ENCODE peak calls at places on chromosomes 5 and 9, in ten cellular contexts. B is heart left ventricle; Y is psoas muscle; E is coronary artery; D is CD4-positive, alpha-beta T cell; F is choroid plexus epithelial cell; S is tibial nerve; O is progenitor cell of endocrine pancreas; M is nephron progenitor cell; H is ovary. U is an unnamed sample.

GRCh38 chr9:134490446-134490845 is 151.2 kb upstream of the COL5A1 start:
- DNase-seq in E (no peak), O (no peak), M (no peak), S (no peak), H (no peak), Y (no peak), D (no peak), B (no peak), F (no peak), U (no peak)

GRCh38 chr5:154076240-154076922 is 37.6 kb downstream of the MFAP3 start:
- DNase-seq in B (no peak), S (no peak), E (no peak), F (no peak), O (no peak), M (no peak), D (no peak), Y (no peak), H (no peak), U (no peak)

GRCh38 chr5:93886917-93887361 is 145.5 kb upstream of the POU5F2 start:
- DNase-seq in F (peak), H (no peak), E (no peak), D (no peak), B (no peak), O (no peak), S (no peak), M (peak), Y (no peak), U (no peak)

GRCh38 chr5:137182576-137182975 is 316.6 kb downstream of the SPOCK1 start:
- DNase-seq in B (no peak), E (no peak), M (no peak), Y (no peak), O (no peak), F (no peak), D (no peak), S (no peak), H (no peak), U (no peak)

GRCh38 chr5:89282832-89283510 is 400.0 kb upstream of the MEF2C start:
- DNase-seq in S (no peak), B (no peak), Y (no peak), M (no peak), E (no peak), D (no peak), H (no peak), O (no peak), F (peak), U (peak)

GRCh38 chr9:78031826-78032598 is 401 bp upstream of the GNAQ start:
- DNase-seq in F (peak), O (peak), D (peak), E (peak), S (peak), B (peak), Y (peak), H (peak), M (peak), U (peak)

GRCh38 chr5:142713151-142713706 is 27.3 kb upstream of the FGF1 start:
- DNase-seq in H (peak), B (peak), F (peak), E (peak), M (peak), O (peak), D (peak), S (peak), Y (peak), U (peak)

GRCh38 chr5:176817864-176818377 is 7.6 kb downstream of the UNC5A start:
- DNase-seq in D (no peak), S (no peak), B (no peak), Y (no peak), F (peak), M (peak), O (no peak), H (no peak), E (no peak), U (no peak)

GRCh38 chr5:42543774-42544173 is 120.5 kb downstream of the GHR start:
- DNase-seq in S (no peak), H (no peak), F (no peak), D (no peak), O (no peak), E (no peak), Y (no peak), M (no peak), B (no peak), U (no peak)

GRCh38 chr9:34998266-34998665 is 8.7 kb downstream of the DNAJB5 start:
- DNase-seq in H (no peak), O (no peak), E (no peak), D (no peak), M (no peak), Y (no peak), B (no peak), S (no peak), F (no peak), U (no peak)

GRCh38 chr5:177473461-177473991 is at the start of gene DBN1:
- DNase-seq in D (no peak), S (no peak), F (peak), M (peak), B (peak), O (peak), H (peak), Y (peak), E (no peak), U (no peak)

GRCh38 chr9:114259800-114260523 is 62.9 kb upstream of the ORM1 start:
- DNase-seq in B (no peak), H (no peak), M (no peak), F (no peak), S (no peak), Y (no peak), O (no peak), D (no peak), E (no peak), U (no peak)

GRCh38 chr9:110592075-110592830 is 12.7 kb upstream of the SVEP1 start:
- DNase-seq in B (no peak), D (no peak), S (no peak), Y (no peak), H (no peak), F (no peak), O (no peak), E (no peak), M (no peak), U (no peak)

GRCh38 chr5:59142138-59142537 is 559.3 kb downstream of the RAB3C start:
- DNase-seq in F (no peak), E (no peak), S (no peak), B (no peak), H (no peak), M (no peak), Y (no peak), D (no peak), O (no peak), U (no peak)

GRCh38 chr5:73999306-73999705 is 373.3 kb downstream of the ARHGEF28 start:
- DNase-seq in S (no peak), Y (no peak), O (no peak), M (no peak), H (no peak), E (no peak), F (no peak), B (no peak), D (no peak), U (no peak)

GRCh38 chr5:41510176-41510831 is at the start of gene PLCXD3:
- DNase-seq in E (no peak), M (peak), B (peak), F (no peak), O (peak), Y (peak), D (no peak), S (no peak), H (peak), U (no peak)

GRCh38 chr5:157459715-157460599 is at the start of gene NIPAL4:
- DNase-seq in F (peak), M (peak), O (no peak), Y (no peak), D (no peak), E (peak), S (no peak), H (peak), B (no peak), U (no peak)

GRCh38 chr5:151257731-151258715 is 5.0 kb downstream of the GM2A start:
- DNase-seq in O (no peak), M (no peak), S (no peak), Y (no peak), H (no peak), F (peak), D (no peak), E (no peak), B (no peak), U (no peak)

GRCh38 chr5:160118349-160119141 is 705 bp downstream of the PWWP2A start:
- DNase-seq in M (no peak), Y (peak), B (peak), F (no peak), S (peak), O (peak), E (peak), D (peak), H (peak), U (no peak)

GRCh38 chr9:83280259-83280658 is 217.3 kb upstream of the RASEF start:
- DNase-seq in B (no peak), Y (no peak), D (no peak), F (no peak), S (no peak), E (no peak), M (no peak), O (no peak), H (no peak), U (no peak)

GRCh38 chr5:93164690-93165089 is 416.3 kb downstream of the NR2F1-AS1 start:
- DNase-seq in O (no peak), E (no peak), D (no peak), Y (no peak), F (peak), M (no peak), S (no peak), B (no peak), H (no peak), U (peak)

DNA sequence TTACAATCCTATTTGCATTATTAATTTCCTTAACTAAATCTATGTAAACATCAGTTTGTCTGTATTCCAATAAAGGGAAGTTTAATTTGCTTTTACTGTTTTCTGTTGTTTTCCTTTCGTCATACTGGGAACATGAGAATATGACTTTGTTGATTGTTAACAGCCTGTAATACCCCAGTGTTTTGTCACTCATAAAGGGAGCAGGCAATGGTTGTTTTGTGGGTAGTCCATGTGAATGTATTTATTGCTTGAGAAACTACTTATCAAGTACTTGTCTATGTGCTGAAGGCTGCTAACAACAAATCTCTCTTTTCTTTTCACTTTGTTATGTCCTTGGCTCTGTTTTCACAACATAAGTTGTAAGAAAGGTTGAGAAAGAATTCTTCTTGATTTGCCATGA is 1070.2 kb upstream of the ACO1 start:
- DNase-seq in F (peak), D (no peak), M (no peak), S (no peak), B (no peak), Y (no peak), O (no peak), H (no peak), E (no peak), U (no peak)
- TF ChIP-seq CTCF in F (no peak), D (no peak), M (no peak), S (no peak), B (no peak), Y (no peak), O (no peak), H (no peak), E (no peak), U (no peak)

DNA sequence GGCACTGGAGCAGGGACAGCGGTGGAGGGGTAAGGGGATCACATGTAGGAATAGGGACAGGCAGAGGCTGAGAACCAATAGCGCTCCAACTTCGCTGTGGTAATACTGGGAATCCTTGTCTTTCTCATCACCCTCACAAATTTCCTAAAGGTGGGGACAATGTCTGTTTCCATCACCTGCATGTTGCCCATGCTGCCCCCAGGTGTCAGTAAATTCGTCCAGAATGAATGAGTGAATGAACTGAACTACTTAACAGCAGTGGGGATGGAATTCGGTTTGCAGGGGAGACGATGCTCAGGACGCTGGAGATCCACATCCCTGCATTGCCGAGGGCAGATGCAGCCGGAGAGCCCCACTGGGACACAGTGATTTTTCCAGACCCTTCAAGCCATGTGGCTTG is 129.9 kb downstream of the PDZD2 start:
- DNase-seq in H (no peak), M (no peak), D (no peak), S (no peak), O (no peak), Y (no peak), F (no peak), B (no peak), E (no peak), U (no peak)
- TF ChIP-seq CTCF in H (no peak), M (no peak), D (no peak), S (no peak), O (no peak), Y (no peak), F (no peak), B (no peak), E (no peak), U (no peak)

GRCh38 chr5:10103098-10103497 is 146.6 kb downstream of the ATPSCKMT start:
- DNase-seq in F (no peak), E (no peak), S (no peak), H (no peak), O (no peak), Y (no peak), D (no peak), B (no peak), M (no peak), U (no peak)

DNA sequence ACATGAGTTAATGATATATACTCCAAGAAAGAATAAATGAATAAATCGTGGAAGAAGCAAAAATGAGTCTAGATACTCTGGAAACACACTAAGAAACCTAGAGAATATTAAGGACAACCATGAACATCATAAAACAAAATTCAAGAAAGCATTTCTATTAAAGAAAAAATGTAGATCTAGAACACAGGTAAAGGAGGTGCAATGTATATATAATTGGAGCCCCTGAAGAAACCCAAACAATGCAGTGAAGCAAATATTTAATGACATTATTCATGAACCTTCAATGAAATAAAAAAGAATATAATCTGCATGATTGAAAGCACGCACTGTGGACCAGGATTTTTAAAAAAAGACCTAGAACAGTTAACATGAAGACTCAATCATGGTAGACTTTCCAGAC is 150.1 kb downstream of the ATPSCKMT start:
- DNase-seq in Y (no peak), S (no peak), O (no peak), M (no peak), B (no peak), F (no peak), D (no peak), H (no peak), E (no peak), U (no peak)
- TF ChIP-seq CTCF in Y (no peak), S (no peak), O (no peak), M (no peak), B (no peak), F (no peak), D (no peak), H (no peak), E (no peak), U (no peak)

GRCh38 chr9:87370003-87370685 is 127.5 kb upstream of the DAPK1 start:
- DNase-seq in B (no peak), E (no peak), S (no peak), O (no peak), Y (no peak), F (peak), M (no peak), H (no peak), D (no peak), U (no peak)
- TF ChIP-seq CTCF in B (no peak), E (no peak), S (no peak), O (no peak), Y (no peak), F (no peak), M (no peak), H (no peak), D (no peak), U (no peak)

DNA sequence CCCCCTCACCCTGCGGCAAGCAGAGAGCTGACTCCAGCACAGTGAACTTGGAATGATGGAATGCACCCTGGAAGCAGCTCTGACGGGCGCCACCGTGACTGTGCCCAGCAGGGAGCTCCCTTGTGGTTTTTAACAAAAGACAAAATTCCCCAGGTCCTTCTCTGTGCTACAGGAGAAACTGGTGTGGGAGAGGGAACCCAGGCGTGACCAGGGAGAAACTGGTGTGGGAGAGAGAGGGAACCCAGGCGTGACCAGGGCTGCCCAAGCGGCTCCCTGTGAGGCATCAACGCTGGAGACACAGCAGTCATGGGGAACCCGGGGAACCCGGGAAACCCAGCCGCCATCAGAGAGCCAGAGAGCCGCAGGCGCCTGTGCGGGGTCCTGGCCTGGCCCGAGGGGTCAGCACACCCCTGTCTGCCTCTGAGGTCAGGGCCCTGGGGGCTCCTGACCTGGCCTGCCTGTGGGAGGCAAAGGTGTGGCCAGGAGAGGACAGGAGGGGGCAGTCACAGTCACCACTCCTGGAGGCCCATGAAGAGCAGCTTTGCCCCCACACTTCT is 3.1 kb upstream of the AHRR start:
- DNase-seq in S (no peak), O (no peak), Y (no peak), F (peak), B (no peak), E (no peak), H (no peak), D (no peak), M (no peak), U (peak)
- TF ChIP-seq CTCF in S (no peak), O (no peak), Y (no peak), F (peak), B (no peak), E (no peak), H (no peak), D (no peak), M (no peak), U (no peak)

GRCh38 chr9:71249729-71250317 is 128.4 kb upstream of the TRPM3 start:
- DNase-seq in H (no peak), D (no peak), O (no peak), Y (no peak), S (peak), B (no peak), F (peak), E (no peak), M (peak), U (peak)
- TF ChIP-seq CTCF in H (peak), D (peak), O (peak), Y (peak), S (peak), B (peak), F (peak), E (peak), M (peak), U (peak)

GRCh38 chr9:109190151-109190550 is 23.1 kb upstream of the FRRS1L start:
- DNase-seq in H (no peak), D (no peak), F (peak), B (no peak), E (no peak), Y (no peak), S (no peak), M (no peak), O (no peak), U (no peak)

GRCh38 chr9:109186857-109187256 is 19.8 kb upstream of the FRRS1L start:
- DNase-seq in H (no peak), Y (no peak), F (no peak), D (no peak), O (no peak), B (no peak), M (no peak), S (no peak), E (no peak), U (no peak)

GRCh38 chr9:109191746-109192145 is 24.7 kb upstream of the FRRS1L start:
- DNase-seq in S (no peak), Y (no peak), M (no peak), O (no peak), E (no peak), H (no peak), D (no peak), F (no peak), B (no peak), U (no peak)

GRCh38 chr9:109194157-109194556 is 27.1 kb upstream of the FRRS1L start:
- DNase-seq in Y (no peak), F (peak), D (no peak), S (no peak), E (no peak), M (no peak), O (no peak), B (no peak), H (no peak), U (no peak)

GRCh38 chr9:109192732-109193361 is 25.8 kb upstream of the FRRS1L start:
- DNase-seq in M (peak), F (peak), D (no peak), S (no peak), E (no peak), O (peak), H (peak), Y (no peak), B (no peak), U (no peak)
- TF ChIP-seq CTCF in M (peak), F (peak), D (no peak), S (no peak), E (no peak), O (peak), H (peak), Y (no peak), B (peak), U (peak)

GRCh38 chr9:69655065-69655464 is 17.1 kb downstream of the APBA1 start:
- DNase-seq in H (no peak), D (no peak), O (no peak), M (no peak), B (no peak), F (no peak), E (no peak), S (no peak), Y (no peak), U (no peak)
- TF ChIP-seq CTCF in H (no peak), D (no peak), O (no peak), M (no peak), B (no peak), F (no peak), E (no peak), S (no peak), Y (no peak), U (no peak)

DNA sequence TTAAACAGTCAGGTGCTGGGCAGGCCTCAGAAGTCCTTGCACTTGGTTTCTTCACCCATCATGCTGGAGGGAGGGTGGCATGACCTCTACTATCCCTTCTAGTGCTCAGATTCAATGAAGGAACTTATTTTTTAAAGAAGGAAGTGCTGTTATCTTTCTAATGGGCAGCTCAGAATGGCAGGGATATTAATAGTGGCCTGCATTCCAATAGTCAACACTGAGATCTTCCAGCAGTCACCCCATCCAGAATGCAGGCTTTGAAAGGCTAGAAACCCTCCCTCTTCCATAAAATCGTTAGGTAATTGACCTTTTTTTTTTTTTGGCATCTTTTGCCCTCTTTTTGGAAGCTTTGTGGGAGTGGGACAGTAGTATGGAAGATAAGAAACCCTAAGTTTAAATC is 325.0 kb downstream of the ARRDC3 start:
- DNase-seq in H (no peak), M (no peak), Y (no peak), O (no peak), S (no peak), D (no peak), B (no peak), E (no peak), F (no peak), U (no peak)
- TF ChIP-seq CTCF in H (no peak), M (no peak), Y (no peak), O (no peak), S (no peak), D (no peak), B (no peak), E (no peak), F (no peak), U (no peak)